ENCODE peak calls at places on chromosomes 16 and 17, in six cellular contexts. E is HEK293T; M is A172; A is amniotic stem cell; X is DMS153; G is Jurkat, Clone E6-1. K is an unnamed sample.

GRCh38 chr16:29126057-29126494 is 141.2 kb downstream of the LAT start:
- DNase-seq in M (no peak), A (no peak), X (no peak), G (peak; percentile 48), E (no peak), K (no peak)

GRCh38 chr16:3068486-3068885 is 3.0 kb downstream of the IL32 start:
- DNase-seq in E (no peak), A (no peak), X (no peak), G (no peak), M (no peak), K (no peak)

GRCh38 chr17:37043201-37043600 is 94.4 kb downstream of the AATF start:
- DNase-seq in A (no peak), G (peak; percentile 41), X (no peak), M (no peak), E (no peak), K (no peak)

GRCh38 chr16:82070656-82071369 is 35.8 kb downstream of the HSD17B2 start:
- DNase-seq in E (no peak), M (peak; percentile 87), A (no peak), X (peak; percentile 13), G (no peak), K (peak; percentile 90)

GRCh38 chr17:70136131-70136530 is 33.2 kb upstream of the KCNJ2 start:
- DNase-seq in E (no peak), G (no peak), X (no peak), A (no peak), M (no peak), K (no peak)

GRCh38 chr16:87930456-87930855 is 5.9 kb downstream of the CA5A start:
- DNase-seq in E (peak; percentile 49), A (no peak), M (no peak), X (no peak), G (no peak), K (peak; percentile 40)

GRCh38 chr17:79811036-79811887 is 14.4 kb upstream of the CBX8 start:
- DNase-seq in E (peak; percentile 61), M (peak; percentile 56), A (no peak), G (peak; percentile 50), X (peak; percentile 71), K (peak; percentile 52)

GRCh38 chr16:78199325-78200022 is 100.0 kb downstream of the WWOX start:
- DNase-seq in A (no peak), X (peak; percentile 21), M (no peak), G (no peak), E (no peak), K (no peak)

GRCh38 chr16:19486744-19487325 is 35.1 kb downstream of the GDE1 start:
- DNase-seq in G (no peak), A (no peak), X (no peak), E (no peak), M (no peak), K (no peak)

GRCh38 chr16:65967376-65967775 is 399.1 kb upstream of the CDH5 start:
- DNase-seq in M (peak; percentile 52), E (no peak), G (no peak), X (no peak), A (no peak), K (peak; percentile 98)

K was measured in RPMI7951.